ENCODE peak calls at places on chromosomes 3 and 15, in seven cellular contexts. F is SK-N-SH; K is A549; U is AG09319; N is stimulated activated CD4-positive, alpha-beta T cell treated with anti-CD3 and anti-CD28 coated beads, Interleukin-4, amount 100 ng/mL, for 24 hours; E is EH; H is RWPE1. Z is an unnamed sample.

GRCh38 chr3:129068291-129068886 is 7.8 kb downstream of the GP9 start:
- DNase-seq in F (no peak), K (no peak), U (no peak), N (no peak), E (no peak), H (no peak), Z (peak; percentile 11)

GRCh38 chr3:10926831-10927521 is 65.6 kb upstream of the SLC6A1 start:
- DNase-seq in F (no peak), K (no peak), U (no peak), N (no peak), E (no peak), H (peak; percentile 11), Z (no peak)

GRCh38 chr3:120561251-120562045 is 34.7 kb upstream of the NDUFB4 start:
- DNase-seq in F (peak; percentile 65), K (peak; percentile 71), U (peak; percentile 31), N (peak; percentile 72), E (peak; percentile 76), H (peak; percentile 45), Z (peak; percentile 48)

GRCh38 chr15:63815796-63816533 is 17.8 kb downstream of the HERC1 start:
- DNase-seq in F (no peak), K (no peak), U (no peak), N (no peak), E (no peak), H (no peak), Z (no peak)

GRCh38 chr3:173841334-173841733 is 443.8 kb downstream of the NLGN1 start:
- DNase-seq in F (no peak), K (no peak), U (no peak), N (no peak), E (peak; percentile 17), H (no peak), Z (no peak)

GRCh38 chr3:62622553-62623174 is 249.3 kb upstream of the FEZF2 start:
- DNase-seq in F (peak; percentile 44), K (peak; percentile 34), U (peak; percentile 28), N (no peak), E (peak; percentile 66), H (peak; percentile 32), Z (no peak)

GRCh38 chr3:16124636-16125035 is 49.8 kb upstream of the GALNT15 start:
- DNase-seq in F (no peak), K (peak; percentile 42), U (peak; percentile 91), N (no peak), E (peak; percentile 99), H (peak; percentile 63), Z (no peak)

GRCh38 chr3:120693439-120694172 is 11.6 kb upstream of the HGD start:
- DNase-seq in F (no peak), K (peak; percentile 71), U (peak; percentile 11), N (no peak), E (peak; percentile 80), H (no peak), Z (no peak)

GRCh38 chr3:169342652-169343051 is 320.9 kb downstream of the MECOM start:
- DNase-seq in F (no peak), K (no peak), U (no peak), N (no peak), E (no peak), H (no peak), Z (no peak)

Z was measured in T-helper 2 cell treated with Interferon-gamma antibody and Interleukin-4, amounts not matched to agents 5 μg/mL and 100 μg/mL, for 36 hours.